ENCODE peak calls at places on chromosomes 11 and 22, in five cellular contexts. D, V, P, C and E are unnamed samples.

GRCh38 chr11:105520706-105521345 is 89.0 kb upstream of the GRIA4 start:
- DNase-seq in D (no peak), V (no peak), P (no peak), C (no peak), E (no peak)

GRCh38 chr11:96279421-96280290 is 63.3 kb downstream of the MAML2 start:
- DNase-seq in D (no peak), V (no peak), P (no peak), C (no peak), E (no peak)

GRCh38 chr22:46351767-46352166 is 16.3 kb downstream of the TRMU start:
- DNase-seq in D (no peak), V (no peak), P (no peak), C (no peak), E (no peak)

GRCh38 chr11:60915250-60915914 is 1.4 kb downstream of the TMEM109 start:
- DNase-seq in D (no peak), V (peak), P (peak), C (peak), E (peak)

GRCh38 chr11:57214494-57214893 is 22.6 kb downstream of the APLNR start:
- DNase-seq in D (no peak), V (no peak), P (no peak), C (no peak), E (peak)

GRCh38 chr11:7936615-7937014 is 4.9 kb downstream of the OR10A3 start:
- DNase-seq in D (no peak), V (no peak), P (no peak), C (no peak), E (no peak)

GRCh38 chr11:127451852-127452251 is 451.3 kb upstream of the KIRREL3 start:
- DNase-seq in D (peak), V (no peak), P (no peak), C (no peak), E (no peak)

GRCh38 chr22:35863432-35863831 is 145.8 kb downstream of the APOL5 start:
- DNase-seq in D (no peak), V (no peak), P (no peak), C (no peak), E (no peak)

GRCh38 chr11:14413307-14414072 is 54.5 kb upstream of the RRAS2 start:
- DNase-seq in D (no peak), V (peak), P (no peak), C (no peak), E (peak)